ENCODE peak calls at places on chromosomes 5 and 9, in four cellular contexts. One of them, this sample, is unnamed.

GRCh38 chr9:134325096-134325812 is 1.0 kb upstream of the RXRA start:
- DNase-seq in H1: no peak
- DNase-seq in GM12878: no peak
- DNase-seq in HepG2: no peak
- DNase-seq in this sample: no peak

GRCh38 chr9:76677481-76678055 is 86.7 kb upstream of the PCA3 start:
- DNase-seq in H1: no peak
- DNase-seq in GM12878: no peak
- DNase-seq in HepG2: no peak
- DNase-seq in this sample: no peak

GRCh38 chr5:162550236-162550635 is 482.7 kb downstream of the GABRG2 start:
- DNase-seq in H1: no peak
- DNase-seq in GM12878: no peak
- DNase-seq in HepG2: no peak
- DNase-seq in this sample: no peak

GRCh38 chr5:9156282-9156681 is 389.6 kb downstream of the SEMA5A start:
- DNase-seq in H1: no peak
- DNase-seq in GM12878: no peak
- DNase-seq in HepG2: no peak
- DNase-seq in this sample: peak; percentile 9

GRCh38 chr9:130940693-130941576 is 1.9 kb upstream of the FIBCD1 start:
- DNase-seq in H1: peak; percentile 99
- DNase-seq in GM12878: no peak
- DNase-seq in HepG2: peak; percentile 47
- DNase-seq in this sample: peak; percentile 57

GRCh38 chr5:1003296-1003937 is 5.2 kb upstream of the NKD2 start:
- DNase-seq in H1: no peak
- DNase-seq in GM12878: no peak
- DNase-seq in HepG2: no peak
- DNase-seq in this sample: no peak

GRCh38 chr5:11269515-11269914 is 508.5 kb upstream of the DAP start:
- DNase-seq in H1: no peak
- DNase-seq in GM12878: no peak
- DNase-seq in HepG2: peak; percentile 20
- DNase-seq in this sample: no peak

GRCh38 chr9:19371942-19372341 is 8.1 kb downstream of the RPS6 start:
- DNase-seq in H1: no peak
- DNase-seq in GM12878: no peak
- DNase-seq in HepG2: no peak
- DNase-seq in this sample: no peak

GRCh38 chr9:134258332-134258731 is 67.9 kb upstream of the RXRA start:
- DNase-seq in H1: no peak
- DNase-seq in GM12878: no peak
- DNase-seq in HepG2: no peak
- DNase-seq in this sample: no peak

GRCh38 chr9:129740666-129741464 is 12.0 kb downstream of the PTGES start:
- DNase-seq in H1: no peak
- DNase-seq in GM12878: no peak
- DNase-seq in HepG2: no peak
- DNase-seq in this sample: no peak

GRCh38 chr5:168334161-168335094 is 43.0 kb downstream of the WWC1 start:
- DNase-seq in H1: peak; percentile 64
- DNase-seq in GM12878: no peak
- DNase-seq in HepG2: no peak
- DNase-seq in this sample: peak; percentile 90

GRCh38 chr5:119418782-119419101 is 33.6 kb upstream of the HSD17B4 start:
- DNase-seq in H1: no peak
- DNase-seq in GM12878: no peak
- DNase-seq in HepG2: no peak
- DNase-seq in this sample: no peak

GRCh38 chr5:77431719-77432118 is 60.4 kb downstream of the WDR41 start:
- DNase-seq in H1: no peak
- DNase-seq in GM12878: no peak
- DNase-seq in HepG2: no peak
- DNase-seq in this sample: no peak

GRCh38 chr5:57482671-57483106 is at the start of gene ACTBL2:
- DNase-seq in H1: no peak
- DNase-seq in GM12878: no peak
- DNase-seq in HepG2: no peak
- DNase-seq in this sample: no peak

GRCh38 chr9:70917277-70917676 is 204.1 kb downstream of the TRPM3 start:
- DNase-seq in H1: no peak
- DNase-seq in GM12878: no peak
- DNase-seq in HepG2: no peak
- DNase-seq in this sample: no peak

GRCh38 chr5:60494144-60494543 is 205.8 kb downstream of the DEPDC1B start:
- DNase-seq in H1: no peak
- DNase-seq in GM12878: no peak
- DNase-seq in HepG2: no peak
- DNase-seq in this sample: peak; percentile 27

GRCh38 chr5:55816342-55816741 is 34.8 kb upstream of the IL31RA start:
- DNase-seq in H1: no peak
- DNase-seq in GM12878: no peak
- DNase-seq in HepG2: no peak
- DNase-seq in this sample: no peak

GRCh38 chr5:137731201-137731600 is 4.7 kb downstream of the KLHL3 start:
- DNase-seq in H1: no peak
- DNase-seq in GM12878: no peak
- DNase-seq in HepG2: no peak
- DNase-seq in this sample: no peak

GRCh38 chr5:96133337-96134094 is 171.9 kb upstream of the ELL2 start:
- DNase-seq in H1: no peak
- DNase-seq in GM12878: no peak
- DNase-seq in HepG2: no peak
- DNase-seq in this sample: no peak

GRCh38 chr9:17470449-17470848 is 108.4 kb upstream of the SH3GL2 start:
- DNase-seq in H1: no peak
- DNase-seq in GM12878: no peak
- DNase-seq in HepG2: no peak
- DNase-seq in this sample: no peak

GRCh38 chr5:41641621-41642020 is 131.2 kb upstream of the PLCXD3 start:
- DNase-seq in H1: no peak
- DNase-seq in GM12878: no peak
- DNase-seq in HepG2: no peak
- DNase-seq in this sample: no peak

GRCh38 chr9:127904888-127905728 is 5.7 kb upstream of the ST6GALNAC6 start:
- DNase-seq in H1: no peak
- DNase-seq in GM12878: no peak
- DNase-seq in HepG2: no peak
- DNase-seq in this sample: no peak

GRCh38 chr5:133051117-133051546 is 681 bp upstream of the HSPA4 start:
- DNase-seq in H1: no peak
- DNase-seq in GM12878: no peak
- DNase-seq in HepG2: no peak
- DNase-seq in this sample: no peak

GRCh38 chr5:82793808-82794419 is 283.3 kb downstream of the TMEM167A start:
- DNase-seq in H1: peak; percentile 84
- DNase-seq in GM12878: no peak
- DNase-seq in HepG2: peak; percentile 21
- DNase-seq in this sample: peak; percentile 16

GRCh38 chr5:84628918-84629317 is 244.2 kb upstream of the EDIL3 start:
- DNase-seq in H1: no peak
- DNase-seq in GM12878: no peak
- DNase-seq in HepG2: no peak
- DNase-seq in this sample: no peak

GRCh38 chr5:160089549-160089948 is 29.7 kb downstream of the PWWP2A start:
- DNase-seq in H1: no peak
- DNase-seq in GM12878: no peak
- DNase-seq in HepG2: no peak
- DNase-seq in this sample: no peak

GRCh38 chr9:114317665-114318357 is 5.1 kb upstream of the ORM1 start:
- DNase-seq in H1: peak; percentile 22
- DNase-seq in GM12878: no peak
- DNase-seq in HepG2: no peak
- DNase-seq in this sample: no peak

GRCh38 chr9:70131296-70131695 is 87.6 kb downstream of the MAMDC2 start:
- DNase-seq in H1: no peak
- DNase-seq in GM12878: no peak
- DNase-seq in HepG2: no peak
- DNase-seq in this sample: no peak

GRCh38 chr5:152532714-152533113 is 127.6 kb upstream of the NMUR2 start:
- DNase-seq in H1: no peak
- DNase-seq in GM12878: peak; percentile 15
- DNase-seq in HepG2: peak; percentile 33
- DNase-seq in this sample: peak; percentile 43

GRCh38 chr5:91556-92263 is at the start of gene PLEKHG4B:
- DNase-seq in H1: peak; percentile 96
- DNase-seq in GM12878: no peak
- DNase-seq in HepG2: no peak
- DNase-seq in this sample: peak; percentile 77

GRCh38 chr9:102779341-102779740 is 215.8 kb upstream of the CYLC2 start:
- DNase-seq in H1: no peak
- DNase-seq in GM12878: no peak
- DNase-seq in HepG2: no peak
- DNase-seq in this sample: no peak

GRCh38 chr5:13477118-13477737 is 467.3 kb downstream of the DNAH5 start:
- DNase-seq in H1: no peak
- DNase-seq in GM12878: no peak
- DNase-seq in HepG2: no peak
- DNase-seq in this sample: no peak

GRCh38 chr9:21993893-21994525 is at the start of gene CDKN2A:
- DNase-seq in H1: peak; percentile 72
- DNase-seq in GM12878: no peak
- DNase-seq in HepG2: no peak
- DNase-seq in this sample: no peak

GRCh38 chr9:112162644-112163413 is 12.3 kb downstream of the SUSD1 start:
- DNase-seq in H1: no peak
- DNase-seq in GM12878: no peak
- DNase-seq in HepG2: no peak
- DNase-seq in this sample: no peak

DNA sequence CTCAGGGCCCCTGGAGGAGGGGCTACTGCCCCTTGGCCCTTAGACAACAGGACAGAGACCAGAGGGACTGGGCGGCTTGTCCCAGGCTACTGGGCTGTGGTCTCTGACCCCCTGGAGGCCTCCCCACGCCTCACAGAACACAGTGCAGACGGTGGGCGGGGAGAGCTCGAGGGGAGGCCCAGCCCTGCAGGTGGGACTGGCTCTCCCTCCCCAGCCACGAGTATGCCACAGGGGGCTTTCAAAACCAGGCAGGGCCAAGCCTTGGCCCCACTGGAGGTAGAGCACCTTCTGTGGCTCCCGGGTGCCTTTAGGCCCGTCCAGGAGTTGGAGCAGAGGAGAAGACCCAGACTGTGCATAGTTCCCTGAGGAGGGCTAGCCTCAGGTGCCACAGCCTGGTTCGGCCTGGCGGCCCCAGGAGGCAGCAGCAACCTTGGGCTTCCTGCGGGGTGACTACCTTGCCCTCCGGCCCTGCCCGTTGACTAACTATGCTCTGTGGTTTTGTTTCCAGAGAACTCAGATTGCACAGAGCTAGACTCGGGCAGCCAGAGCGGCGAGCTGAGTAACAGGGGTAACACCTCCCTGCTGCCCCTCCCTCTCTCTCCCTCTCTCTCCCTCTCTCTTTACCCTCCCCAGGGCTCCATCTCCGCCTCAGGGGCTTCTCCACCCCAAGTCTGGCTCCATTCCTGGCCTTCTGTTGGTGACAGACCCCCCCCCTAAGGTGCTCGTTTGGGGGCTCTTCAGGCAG is 15.5 kb downstream of the CARD19 start:
- DNase-seq in H1: no peak
- DNase-seq in GM12878: no peak
- DNase-seq in HepG2: peak; percentile 39
- DNase-seq in this sample: no peak
- TF ChIP-seq SUZ12 in H1: no peak
- TF ChIP-seq SUZ12 in GM12878: no peak
- TF ChIP-seq SUZ12 in HepG2: no peak
- TF ChIP-seq SUZ12 in this sample: no peak

DNA sequence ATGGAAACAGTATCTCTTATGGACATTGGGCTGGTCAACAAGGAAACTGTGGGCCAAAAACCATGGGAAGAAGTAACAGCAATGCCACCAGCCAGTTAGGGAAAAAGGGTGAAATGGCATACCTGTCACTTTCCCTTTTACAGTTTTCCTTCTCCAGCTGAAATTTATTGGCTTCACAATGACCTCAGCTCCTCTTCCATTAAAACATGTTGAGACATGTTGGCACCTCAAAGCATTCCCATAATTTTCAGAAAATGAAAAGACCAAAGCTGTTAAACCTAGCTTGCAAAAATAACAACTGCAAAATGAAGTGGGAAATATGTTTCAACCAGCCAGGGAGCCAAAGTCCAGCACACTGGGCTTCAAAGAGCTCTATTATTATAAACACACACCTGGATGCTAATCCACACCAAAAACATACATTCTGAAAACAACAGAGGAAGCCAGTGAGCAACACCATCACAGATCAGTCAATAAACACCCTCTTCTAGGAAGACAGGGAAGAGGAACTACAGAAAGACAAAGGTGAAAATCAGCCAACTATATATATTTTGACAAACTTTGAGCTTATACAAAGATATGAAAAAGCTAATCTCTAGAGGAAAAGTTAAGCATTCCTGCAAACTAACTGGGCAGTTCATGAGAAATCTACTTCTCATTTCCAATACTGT is 78.4 kb upstream of the PTGER4 start:
- DNase-seq in H1: no peak
- DNase-seq in GM12878: no peak
- DNase-seq in HepG2: no peak
- DNase-seq in this sample: no peak
- H3K9ac ChIP-seq in H1: no peak overlapping the region
- H3K9ac ChIP-seq in GM12878: no peak overlapping the region
- H3K9ac ChIP-seq in HepG2: no peak overlapping the region
- H3K9ac ChIP-seq in this sample: no peak overlapping the region

GRCh38 chr5:102539598-102539997 is 40.8 kb upstream of the SLCO6A1 start:
- DNase-seq in H1: no peak
- DNase-seq in GM12878: no peak
- DNase-seq in HepG2: no peak
- DNase-seq in this sample: no peak
- TF ChIP-seq SUZ12 in H1: no peak
- TF ChIP-seq SUZ12 in GM12878: no peak
- TF ChIP-seq SUZ12 in HepG2: no peak
- TF ChIP-seq SUZ12 in this sample: no peak

GRCh38 chr5:37838152-37838932 is 1.5 kb downstream of the GDNF start:
- DNase-seq in H1: peak; percentile 70
- DNase-seq in GM12878: no peak
- DNase-seq in HepG2: no peak
- DNase-seq in this sample: no peak
- H3K9ac ChIP-seq in H1: no peak overlapping the region
- H3K9ac ChIP-seq in GM12878: no peak overlapping the region
- H3K9ac ChIP-seq in HepG2: no peak overlapping the region
- H3K9ac ChIP-seq in this sample: no peak overlapping the region

This sample was measured in NT2/D1.